ENCODE peak calls at places on chromosomes 16 and 17, in seven cellular contexts. S, O, A, U, V, L and R are unnamed samples.

GRCh38 chr17:57366558-57367351 is 110.4 kb downstream of the MSI2 start:
- DNase-seq in S (no peak), O (peak), A (peak), U (no peak), V (peak), L (no peak), R (peak)

GRCh38 chr17:20121359-20122235 is 112.4 kb downstream of the SPECC1 start:
- DNase-seq in S (peak), O (peak), A (peak), U (peak), V (peak), L (peak), R (peak)

GRCh38 chr17:8300629-8301242 is 5.5 kb upstream of the SLC25A35 start:
- DNase-seq in S (peak), O (peak), A (peak), U (peak), V (peak), L (peak), R (peak)

GRCh38 chr17:44922136-44922535 is 6.8 kb upstream of the GFAP start:
- DNase-seq in S (no peak), O (no peak), A (no peak), U (no peak), V (no peak), L (no peak), R (no peak)

GRCh38 chr16:14454391-14454790 is 175.7 kb downstream of the PARN start:
- DNase-seq in S (no peak), O (no peak), A (no peak), U (peak), V (peak), L (no peak), R (no peak)

GRCh38 chr17:40309938-40310510 is 1.0 kb downstream of the RARA start:
- DNase-seq in S (peak), O (no peak), A (no peak), U (no peak), V (peak), L (no peak), R (peak)

GRCh38 chr17:43085489-43085888 is 39.7 kb downstream of the BRCA1 start:
- DNase-seq in S (no peak), O (no peak), A (peak), U (peak), V (no peak), L (peak), R (no peak)

GRCh38 chr17:42522263-42522790 is 13.7 kb upstream of the NAGLU start:
- DNase-seq in S (no peak), O (no peak), A (no peak), U (no peak), V (no peak), L (no peak), R (no peak)

GRCh38 chr16:77295896-77296295 is 96.7 kb downstream of the SYCE1L start:
- DNase-seq in S (no peak), O (no peak), A (no peak), U (peak), V (peak), L (no peak), R (no peak)

GRCh38 chr17:32862940-32863339 is 14.0 kb downstream of the MYO1D start:
- DNase-seq in S (no peak), O (no peak), A (no peak), U (no peak), V (peak), L (no peak), R (no peak)

GRCh38 chr16:8173111-8173644 is 417.1 kb downstream of the TMEM114 start:
- DNase-seq in S (no peak), O (peak), A (peak), U (peak), V (peak), L (peak), R (peak)

GRCh38 chr17:82274134-82275020 is 877 bp upstream of the CSNK1D start:
- DNase-seq in S (no peak), O (no peak), A (no peak), U (no peak), V (no peak), L (no peak), R (no peak)

GRCh38 chr17:58756246-58757161 is 850 bp downstream of the PPM1E start:
- DNase-seq in S (peak), O (no peak), A (peak), U (no peak), V (no peak), L (peak), R (peak)

GRCh38 chr16:30609002-30609927 is 924 bp downstream of the ZNF689 start:
- DNase-seq in S (peak), O (peak), A (peak), U (peak), V (peak), L (peak), R (peak)

GRCh38 chr17:77778636-77779524 is 179.6 kb upstream of the TNRC6C start:
- DNase-seq in S (no peak), O (peak), A (no peak), U (no peak), V (no peak), L (no peak), R (peak)

GRCh38 chr17:9217151-9218067 is 196.1 kb downstream of the NTN1 start:
- DNase-seq in S (no peak), O (no peak), A (no peak), U (peak), V (no peak), L (peak), R (no peak)

GRCh38 chr16:27417047-27417671 is 15.2 kb downstream of the IL21R start:
- DNase-seq in S (no peak), O (no peak), A (no peak), U (no peak), V (no peak), L (no peak), R (no peak)

GRCh38 chr17:44444735-44445105 is 55.3 kb upstream of the ITGA2B start:
- DNase-seq in S (no peak), O (no peak), A (peak), U (peak), V (peak), L (no peak), R (no peak)

GRCh38 chr17:10649031-10649430 is 8.1 kb downstream of the MYH3 start:
- DNase-seq in S (no peak), O (no peak), A (peak), U (peak), V (no peak), L (no peak), R (no peak)

GRCh38 chr16:30083216-30084055 is 7.6 kb downstream of the PPP4C start:
- DNase-seq in S (no peak), O (no peak), A (no peak), U (no peak), V (no peak), L (no peak), R (no peak)

GRCh38 chr17:27496501-27496943 is 40.3 kb downstream of the KSR1 start:
- DNase-seq in S (no peak), O (peak), A (no peak), U (no peak), V (no peak), L (peak), R (no peak)

GRCh38 chr16:19354371-19354770 is 63.3 kb upstream of the TMC5 start:
- DNase-seq in S (no peak), O (no peak), A (no peak), U (no peak), V (no peak), L (peak), R (no peak)

GRCh38 chr16:15521390-15521757 is 87.0 kb downstream of the BMERB1 start:
- DNase-seq in S (no peak), O (no peak), A (no peak), U (no peak), V (no peak), L (no peak), R (no peak)

GRCh38 chr17:55319933-55320593 is 55.3 kb downstream of the HLF start:
- DNase-seq in S (no peak), O (no peak), A (no peak), U (no peak), V (no peak), L (no peak), R (no peak)

GRCh38 chr16:29674188-29674587 is 4.8 kb upstream of the QPRT start:
- DNase-seq in S (no peak), O (no peak), A (peak), U (peak), V (no peak), L (no peak), R (peak)

GRCh38 chr17:4610656-4611055 is 26.3 kb downstream of the SMTNL2 start:
- DNase-seq in S (no peak), O (no peak), A (no peak), U (no peak), V (no peak), L (no peak), R (no peak)

GRCh38 chr17:76009969-76010661 is 9.5 kb downstream of the CDK3 start:
- DNase-seq in S (no peak), O (no peak), A (no peak), U (no peak), V (peak), L (no peak), R (no peak)

GRCh38 chr16:74720579-74720978 is 19.9 kb upstream of the MLKL start:
- DNase-seq in S (no peak), O (no peak), A (no peak), U (no peak), V (no peak), L (no peak), R (no peak)

GRCh38 chr17:1095093-1095852 is 84.5 kb downstream of the ABR start:
- DNase-seq in S (no peak), O (peak), A (no peak), U (no peak), V (no peak), L (no peak), R (no peak)

GRCh38 chr16:10402975-10403374 is 17.1 kb downstream of the ATF7IP2 start:
- DNase-seq in S (no peak), O (no peak), A (no peak), U (no peak), V (no peak), L (no peak), R (no peak)

GRCh38 chr17:71959129-71959528 is 161.7 kb upstream of the SOX9 start:
- DNase-seq in S (no peak), O (no peak), A (no peak), U (peak), V (peak), L (no peak), R (no peak)

GRCh38 chr16:2532494-2533141 is 1.4 kb upstream of the CEMP1 start:
- DNase-seq in S (peak), O (peak), A (peak), U (peak), V (peak), L (peak), R (peak)

GRCh38 chr17:38457577-38458371 is 29.5 kb downstream of the ARHGAP23 start:
- DNase-seq in S (no peak), O (no peak), A (no peak), U (no peak), V (no peak), L (no peak), R (no peak)
- H3K27ac ChIP-seq in S (no peak), O (no peak), A (no peak), U (no peak), V (no peak), L (no peak), R (no peak)

GRCh38 chr16:723695-724094 is 2.5 kb downstream of the CCDC78 start:
- DNase-seq in S (no peak), O (no peak), A (no peak), U (no peak), V (no peak), L (no peak), R (no peak)
- H3K27ac ChIP-seq in S (no peak), O (no peak), A (no peak), U (no peak), V (no peak), L (no peak), R (no peak)

GRCh38 chr16:66874079-66874775 is 6.1 kb upstream of the PDP2 start:
- DNase-seq in S (no peak), O (no peak), A (no peak), U (peak), V (peak), L (peak), R (peak)
- H3K27ac ChIP-seq in S (no peak), O (no peak), A (peak), U (peak), V (no peak), L (no peak), R (peak)

DNA sequence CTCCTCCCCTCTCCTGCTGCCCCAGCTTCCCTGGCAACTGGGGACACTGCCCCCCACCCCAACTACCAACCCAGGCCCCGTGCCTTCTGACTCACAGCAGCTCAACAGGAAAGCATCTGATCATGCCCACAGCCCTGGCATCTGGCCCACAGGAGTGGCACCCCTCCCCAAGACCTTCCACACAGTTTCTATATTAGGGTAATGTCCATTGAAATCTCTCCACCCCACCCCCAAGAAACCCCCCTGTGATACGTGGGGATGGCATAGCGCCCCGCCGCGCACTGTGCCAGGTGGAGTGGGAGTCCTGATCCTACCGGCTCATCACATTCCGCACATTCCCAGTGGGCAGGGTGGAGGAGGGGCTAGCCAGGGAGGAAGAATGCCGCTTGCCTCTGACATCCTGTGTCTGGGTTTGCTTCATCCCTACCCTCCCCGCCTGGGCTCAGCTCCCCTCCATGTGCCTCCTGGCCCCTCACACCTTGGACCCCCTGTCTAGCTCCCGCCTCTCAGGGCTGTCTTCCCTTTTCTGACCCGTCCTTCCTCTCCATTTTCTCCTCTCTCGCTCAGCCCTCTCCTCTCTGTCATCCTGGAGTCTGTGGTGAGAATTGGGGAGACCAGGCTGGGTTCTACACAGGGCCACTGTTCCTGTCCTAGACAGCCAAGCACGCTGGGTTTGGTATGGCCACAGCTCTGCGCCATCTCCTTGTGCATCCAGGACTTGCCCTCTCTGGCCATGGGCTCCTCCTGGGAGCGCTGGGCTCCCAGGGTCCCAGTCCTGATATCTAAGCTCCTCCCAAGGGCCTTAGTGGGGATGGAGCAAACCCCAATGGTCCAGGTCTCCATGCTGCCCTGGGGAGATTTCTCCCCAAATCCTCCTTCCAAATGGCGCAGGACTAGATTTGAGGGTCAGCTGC is 27.4 kb upstream of the ITGA3 start:
- DNase-seq in S (no peak), O (no peak), A (no peak), U (peak), V (peak), L (peak), R (no peak)
- H3K27ac ChIP-seq in S (no peak), O (peak), A (no peak), U (no peak), V (peak), L (no peak), R (no peak)

GRCh38 chr16:70432800-70433455 is 6.0 kb downstream of the ST3GAL2 start:
- DNase-seq in S (no peak), O (no peak), A (peak), U (peak), V (no peak), L (no peak), R (no peak)

GRCh38 chr16:70432304-70432799 is 6.5 kb downstream of the ST3GAL2 start:
- DNase-seq in S (no peak), O (no peak), A (peak), U (no peak), V (no peak), L (no peak), R (no peak)

GRCh38 chr16:70437017-70437581 is 1.8 kb downstream of the ST3GAL2 start:
- DNase-seq in S (no peak), O (no peak), A (peak), U (peak), V (no peak), L (peak), R (peak)

GRCh38 chr16:70433456-70434103 is 5.3 kb downstream of the ST3GAL2 start:
- DNase-seq in S (no peak), O (no peak), A (peak), U (peak), V (peak), L (no peak), R (no peak)

DNA sequence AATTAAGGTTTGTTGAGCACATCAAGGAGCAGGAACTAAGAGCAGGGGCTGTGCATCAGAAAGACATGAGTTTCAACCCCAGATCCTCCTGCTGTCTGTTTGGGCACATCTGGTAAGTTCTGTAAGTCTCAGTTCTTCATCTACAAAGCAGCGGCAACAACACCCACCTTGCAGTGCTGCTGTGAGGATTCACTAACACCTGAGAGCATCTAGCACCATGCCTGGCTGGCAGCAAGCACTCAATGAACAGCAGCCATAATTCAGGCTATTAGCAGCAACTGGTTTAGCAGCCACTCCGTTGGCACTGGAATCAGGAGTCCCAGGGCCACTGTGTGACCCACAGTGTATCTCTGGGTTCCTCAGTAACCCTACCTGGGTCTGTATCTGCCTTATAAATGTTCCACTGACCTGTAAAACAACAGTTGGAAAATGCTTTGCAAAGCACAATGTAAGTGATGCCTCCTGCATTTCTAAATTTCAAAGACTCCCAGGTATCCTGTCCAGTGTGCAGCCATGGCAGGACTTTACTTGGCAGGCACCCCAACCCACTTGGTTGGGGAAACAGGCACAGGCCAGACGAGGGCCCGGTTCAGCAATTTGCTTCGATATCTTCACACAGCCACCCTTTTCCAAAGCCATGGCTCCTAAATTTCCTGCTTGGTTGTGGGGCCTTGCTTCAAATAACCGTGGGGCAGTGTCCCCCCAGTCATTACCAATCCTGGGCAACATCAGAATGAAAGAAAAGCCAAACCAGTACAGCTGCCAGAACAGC is 4.2 kb downstream of the ST3GAL2 start:
- DNase-seq in S (no peak), O (no peak), A (no peak), U (no peak), V (no peak), L (no peak), R (no peak)
- H3K27ac ChIP-seq in S (no peak), O (peak), A (peak), U (no peak), V (no peak), L (no peak), R (no peak)

DNA sequence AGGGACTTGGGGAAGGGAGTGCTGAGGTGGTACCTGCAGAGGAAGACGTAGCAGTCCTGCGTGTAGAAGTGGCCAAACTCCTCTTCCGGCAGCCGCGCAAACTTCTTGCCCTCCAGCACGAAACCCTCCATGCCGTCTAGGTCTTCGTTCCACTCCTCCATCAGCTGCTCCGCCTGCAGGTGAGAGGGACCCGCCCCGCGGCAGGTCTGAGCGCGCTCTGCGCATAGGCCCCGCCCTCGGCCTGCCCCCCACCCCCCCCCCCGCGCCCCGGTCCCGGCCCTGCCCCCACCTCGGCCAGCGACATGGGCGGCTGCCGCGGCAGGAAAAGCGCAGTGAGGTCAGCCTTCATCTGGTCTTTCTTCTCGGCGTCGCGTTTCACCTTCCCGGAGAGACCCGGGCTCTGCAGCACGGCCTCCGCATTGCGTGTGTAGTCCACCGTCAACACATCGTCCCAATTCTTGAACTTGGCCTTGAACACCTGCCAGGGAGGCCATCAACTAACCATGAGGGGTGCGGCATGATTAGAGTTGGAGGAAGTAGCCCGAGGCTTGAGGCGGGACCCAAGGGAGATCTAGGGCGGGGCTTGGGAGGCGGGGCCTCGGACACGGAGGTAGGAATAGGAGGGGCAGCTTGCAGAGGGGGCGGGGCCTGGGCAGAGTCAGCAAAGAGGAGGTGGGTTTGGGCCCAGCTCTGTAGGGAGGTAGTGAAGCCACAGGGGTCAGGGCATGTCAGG is 11.5 kb downstream of the FLII start:
- DNase-seq in S (no peak), O (peak), A (peak), U (no peak), V (peak), L (peak), R (peak)
- H3K27ac ChIP-seq in S (no peak), O (peak), A (peak), U (no peak), V (no peak), L (peak), R (peak)

DNA sequence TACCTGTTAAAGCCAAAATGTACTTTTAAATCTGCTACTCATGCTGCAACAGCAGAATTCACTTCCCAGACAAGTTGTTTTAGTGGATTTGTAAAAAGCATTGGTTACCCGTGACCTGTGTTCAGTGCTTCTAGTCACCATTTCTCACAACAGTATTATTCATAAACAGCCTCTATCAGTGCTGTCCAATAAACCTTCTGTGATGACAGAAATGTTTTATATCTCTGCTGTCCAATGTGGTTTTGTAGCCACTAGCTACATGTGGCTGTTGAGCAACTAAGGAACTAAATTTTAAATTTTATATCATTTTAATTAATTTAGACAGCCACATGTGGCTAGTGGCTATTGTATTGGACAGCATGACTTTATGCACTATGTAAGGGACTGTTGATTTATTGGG is 12.6 kb downstream of the MAP3K3 start:
- DNase-seq in S (no peak), O (no peak), A (no peak), U (no peak), V (no peak), L (no peak), R (no peak)
- H3K27ac ChIP-seq in S (no peak), O (peak), A (peak), U (no peak), V (no peak), L (peak), R (no peak)

GRCh38 chr16:57258910-57259475 is 13.9 kb downstream of the ARL2BP start:
- DNase-seq in S (no peak), O (peak), A (no peak), U (no peak), V (no peak), L (no peak), R (no peak)
- H3K27ac ChIP-seq in S (no peak), O (peak), A (no peak), U (no peak), V (no peak), L (no peak), R (no peak)

GRCh38 chr17:80315517-80316182 is 55.0 kb downstream of the RNF213 start:
- DNase-seq in S (no peak), O (no peak), A (no peak), U (no peak), V (no peak), L (no peak), R (no peak)
- H3K27ac ChIP-seq in S (no peak), O (no peak), A (no peak), U (no peak), V (no peak), L (no peak), R (no peak)